ENCODE peak calls at places on chromosomes 16 and 17, in four cellular contexts. G is progenitor cell of endocrine pancreas, D is fibroblast of pulmonary artery, P is neural crest cell. S is an unnamed sample.

GRCh38 chr16:24729967-24730815 is 740 bp downstream of the TNRC6A start:
- DNase-seq in P (peak), D (no peak), G (no peak), S (peak)

GRCh38 chr17:16214190-16215001 is 938 bp downstream of the NCOR1 start:
- DNase-seq in D (no peak), P (no peak), G (no peak), S (no peak)

GRCh38 chr16:69589434-69590269 is 23.9 kb downstream of the NFAT5 start:
- DNase-seq in G (no peak), P (no peak), D (no peak), S (no peak)

GRCh38 chr16:67976205-67976604 is 4.1 kb downstream of the DPEP3 start:
- DNase-seq in P (no peak), G (no peak), D (no peak), S (no peak)

GRCh38 chr17:78325076-78325712 is 34.7 kb downstream of the SOCS3 start:
- DNase-seq in P (no peak), G (no peak), D (peak), S (no peak)

GRCh38 chr16:27624154-27625049 is 74.5 kb downstream of the KATNIP start:
- DNase-seq in P (no peak), G (no peak), D (no peak), S (no peak)

GRCh38 chr16:72886366-72886974 is 161.5 kb downstream of the ZFHX3 start:
- DNase-seq in D (no peak), G (no peak), P (no peak), S (no peak)

GRCh38 chr17:14510136-14510535 is 209.3 kb downstream of the HS3ST3B1 start:
- DNase-seq in G (no peak), D (no peak), P (no peak), S (no peak)

GRCh38 chr17:77466140-77466539 is 325.4 kb downstream of the SEC14L1 start:
- DNase-seq in G (no peak), D (no peak), P (peak), S (no peak)

GRCh38 chr16:9489823-9490467 is 398.5 kb downstream of the HAPSTR1 start:
- DNase-seq in D (no peak), G (no peak), P (no peak), S (peak)

DNA sequence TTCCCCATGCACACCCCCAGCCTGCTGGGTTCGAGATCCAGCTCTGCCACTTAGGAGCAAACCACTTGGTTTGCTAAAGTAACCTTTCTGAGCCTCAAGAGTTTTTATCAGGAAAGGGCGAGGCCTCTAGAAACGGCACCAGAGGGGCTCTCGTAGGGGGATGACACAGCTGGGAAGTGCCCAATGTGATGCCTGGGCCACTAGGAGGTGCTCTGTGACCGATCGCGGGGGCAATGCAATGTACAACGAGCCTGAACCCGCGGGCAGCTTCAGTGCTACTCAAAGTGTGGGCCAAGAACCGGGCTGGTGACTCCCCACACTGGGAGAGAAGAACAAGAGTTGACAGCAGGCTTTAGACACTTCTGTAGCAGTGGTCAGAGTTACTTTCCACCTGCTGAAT is 9.4 kb downstream of the C16orf89 start:
- DNase-seq in P (peak), D (no peak), G (no peak), S (no peak)
- TF ChIP-seq CTCF in P (peak), D (peak), G (peak), S (no peak)

DNA sequence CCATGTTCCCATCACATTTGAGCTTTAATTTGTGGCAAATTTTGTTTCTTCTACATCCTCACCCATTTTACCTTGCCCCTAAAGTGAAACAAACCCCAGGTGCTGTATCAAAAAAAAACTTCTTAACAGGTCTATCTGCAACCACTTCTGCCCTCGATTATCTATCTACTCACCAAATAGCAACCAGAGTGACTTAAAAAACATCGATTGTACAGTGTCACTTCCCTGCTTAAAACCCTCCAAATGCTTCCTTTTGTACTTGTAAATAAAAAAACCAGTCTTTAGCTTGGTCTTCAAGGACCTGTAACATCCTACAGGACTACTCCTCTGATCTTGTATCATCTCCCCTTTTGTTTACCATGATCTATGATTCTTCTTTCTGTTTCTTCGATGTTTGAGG is 82.6 kb upstream of the CORO6 start:
- DNase-seq in G (no peak), D (no peak), P (no peak), S (no peak)
- TF ChIP-seq CTCF in G (no peak), D (no peak), P (no peak), S (no peak)

DNA sequence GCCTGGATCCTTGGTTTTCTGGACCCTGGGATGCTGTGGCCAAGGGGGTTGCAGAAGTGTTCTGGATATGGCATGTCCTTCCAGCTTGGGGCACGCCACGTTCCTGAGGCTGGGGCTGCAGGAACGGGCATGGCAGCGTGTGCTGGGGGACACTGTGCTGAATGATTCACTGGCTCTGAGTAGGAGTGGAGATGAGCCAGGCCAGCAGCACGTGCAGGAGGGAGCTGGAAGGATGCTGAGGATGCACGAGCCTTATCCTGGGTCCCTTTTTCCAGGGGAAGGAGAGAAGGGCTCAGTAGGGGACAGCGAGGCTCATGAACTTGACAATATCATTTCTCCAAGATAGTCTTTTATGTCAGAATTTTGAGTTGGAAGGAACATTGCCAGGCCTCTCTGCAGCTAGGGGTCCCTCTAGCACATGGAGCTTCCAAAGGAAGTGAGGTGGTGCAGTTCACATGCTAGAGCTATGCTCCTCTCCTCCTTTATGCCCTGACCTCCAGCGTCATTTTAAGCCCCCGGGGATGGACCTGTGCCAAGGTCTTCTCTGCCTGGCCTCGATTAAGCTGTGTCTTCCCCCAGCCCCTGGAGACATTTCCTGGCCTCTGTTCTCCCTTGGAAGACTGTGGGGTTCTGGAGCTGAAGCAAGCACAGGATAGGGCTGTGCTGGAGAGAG is 125.9 kb downstream of the OR1D5 start:
- DNase-seq in G (no peak), P (no peak), D (no peak), S (no peak)
- TF ChIP-seq CTCF in G (no peak), P (no peak), D (peak), S (no peak)

GRCh38 chr17:66904760-66905637 is 59.5 kb upstream of the CACNG4 start:
- DNase-seq in D (peak), G (no peak), P (no peak), S (peak)
- TF ChIP-seq CTCF in D (no peak), G (no peak), P (no peak), S (no peak)

GRCh38 chr17:67779098-67779672 is 46.1 kb upstream of the BPTF start:
- DNase-seq in D (peak), G (no peak), P (peak), S (peak)
- TF ChIP-seq CTCF in D (peak), G (peak), P (peak), S (peak)

GRCh38 chr17:50035421-50035879 is 20.5 kb upstream of the ITGA3 start:
- DNase-seq in G (no peak), D (no peak), P (no peak), S (no peak)

GRCh38 chr17:50036455-50037320 is 19.2 kb upstream of the ITGA3 start:
- DNase-seq in P (no peak), D (no peak), G (no peak), S (peak)

GRCh38 chr17:50035930-50036329 is 20.0 kb upstream of the ITGA3 start:
- DNase-seq in G (no peak), P (no peak), D (no peak), S (no peak)

GRCh38 chr17:50034504-50035364 is 21.2 kb upstream of the ITGA3 start:
- DNase-seq in P (no peak), D (no peak), G (no peak), S (peak)

GRCh38 chr17:50033316-50033715 is 22.6 kb upstream of the ITGA3 start:
- DNase-seq in G (no peak), D (peak), P (no peak), S (no peak)
- TF ChIP-seq CTCF in G (no peak), D (no peak), P (no peak), S (no peak)

GRCh38 chr17:37702605-37703004 is 42.3 kb downstream of the HNF1B start:
- DNase-seq in D (peak), G (no peak), P (no peak), S (no peak)
- TF ChIP-seq CTCF in D (no peak), G (no peak), P (no peak), S (no peak)

GRCh38 chr17:17496189-17497064 is at the start of gene RASD1:
- DNase-seq in G (peak), D (peak), P (peak), S (peak)

GRCh38 chr17:17495448-17496188 is 577 bp downstream of the RASD1 start:
- DNase-seq in P (peak), G (no peak), D (peak), S (peak)

GRCh38 chr17:17493986-17494466 is 2.2 kb downstream of the RASD1 start:
- DNase-seq in D (no peak), P (no peak), G (no peak), S (no peak)

GRCh38 chr17:17493249-17493985 is 2.8 kb downstream of the RASD1 start:
- DNase-seq in P (no peak), G (no peak), D (no peak), S (peak)

DNA sequence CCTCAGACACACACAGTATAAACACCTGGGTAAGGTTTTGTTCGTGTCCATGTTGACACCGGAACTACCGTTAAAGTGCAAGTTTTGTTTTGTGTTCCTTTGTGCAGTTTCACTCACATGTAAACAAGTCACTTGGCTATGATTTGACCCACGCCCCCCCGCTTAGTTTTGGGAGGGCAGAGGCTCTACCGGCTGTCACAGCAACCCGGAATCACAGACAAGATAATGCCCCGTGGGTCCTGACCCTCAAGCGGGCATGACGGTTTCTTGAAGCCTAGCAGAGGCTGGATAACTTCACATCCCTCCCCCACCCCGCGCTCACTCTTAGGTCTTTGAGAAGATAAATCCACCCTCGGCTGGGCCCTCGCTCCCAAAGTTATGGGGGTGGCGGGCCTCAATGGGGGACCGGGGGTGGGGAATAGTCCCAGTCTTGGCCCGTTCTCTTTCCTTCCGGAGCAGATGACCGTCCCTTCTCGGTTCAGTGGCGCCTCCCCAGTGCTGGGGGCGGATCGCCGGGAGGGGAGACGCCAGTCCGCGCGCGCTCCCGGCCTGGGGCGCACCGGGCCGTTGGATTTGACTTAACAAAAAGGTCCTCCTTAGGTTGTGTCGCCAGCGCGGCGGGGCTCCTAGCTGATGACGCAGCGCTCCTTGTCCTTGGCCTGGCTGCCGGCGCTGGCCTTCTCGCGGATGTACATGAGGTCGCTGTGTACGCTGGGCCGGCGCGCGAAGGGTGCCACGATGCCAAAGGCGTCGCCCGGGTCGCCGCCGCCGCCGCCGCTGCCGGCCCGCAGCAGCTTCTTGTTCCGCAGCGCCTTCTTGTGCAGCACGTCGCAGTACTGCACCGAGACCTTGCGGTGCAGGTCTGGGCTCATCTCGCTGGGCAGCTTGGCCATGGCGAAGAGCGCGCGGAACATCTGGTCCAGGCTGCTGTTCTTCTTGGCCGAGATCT is 1.4 kb downstream of the RASD1 start:
- DNase-seq in G (peak), P (peak), D (peak), S (peak)
- TF ChIP-seq CTCF in G (no peak), P (no peak), D (no peak), S (no peak)

GRCh38 chr17:33642002-33642401 is 348.9 kb upstream of the ASIC2 start:
- DNase-seq in D (no peak), G (no peak), P (no peak), S (no peak)
- TF ChIP-seq CTCF in D (no peak), G (peak), P (no peak), S (no peak)

GRCh38 chr16:75251280-75252048 is at the start of gene BCAR1:
- DNase-seq in G (peak), D (peak), P (peak), S (peak)
- TF ChIP-seq CTCF in G (no peak), D (no peak), P (peak), S (no peak)